ENCODE peak calls at places on chromosome 9, in four cellular contexts. One of them, this sample, is unnamed.

GRCh38 chr9:93861736-93862358 is 93.3 kb downstream of the BARX1 start:
- DNase-seq in HT1080: no peak
- DNase-seq in astrocyte of the spinal cord: no peak
- DNase-seq in C1 segment of cervical spinal cord: no peak
- DNase-seq in this sample: no peak

GRCh38 chr9:79800578-79800977 is 228.8 kb downstream of the TLE4 start:
- DNase-seq in HT1080: no peak
- DNase-seq in astrocyte of the spinal cord: peak; percentile 23
- DNase-seq in C1 segment of cervical spinal cord: no peak
- DNase-seq in this sample: no peak

GRCh38 chr9:73141282-73141681 is 10.4 kb upstream of the ANXA1 start:
- DNase-seq in HT1080: no peak
- DNase-seq in astrocyte of the spinal cord: no peak
- DNase-seq in C1 segment of cervical spinal cord: no peak
- DNase-seq in this sample: no peak

GRCh38 chr9:1049641-1050040 is 516 bp upstream of the DMRT2 start:
- DNase-seq in HT1080: no peak
- DNase-seq in astrocyte of the spinal cord: no peak
- DNase-seq in C1 segment of cervical spinal cord: no peak
- DNase-seq in this sample: no peak

GRCh38 chr9:2477755-2478154 is 143.8 kb upstream of the VLDLR start:
- DNase-seq in HT1080: peak; percentile 5
- DNase-seq in astrocyte of the spinal cord: peak; percentile 53
- DNase-seq in C1 segment of cervical spinal cord: no peak
- DNase-seq in this sample: no peak

GRCh38 chr9:2066312-2067273 is 51.4 kb downstream of the SMARCA2 start:
- DNase-seq in HT1080: no peak
- DNase-seq in astrocyte of the spinal cord: peak; percentile 51
- DNase-seq in C1 segment of cervical spinal cord: no peak
- DNase-seq in this sample: peak; percentile 40

GRCh38 chr9:2242778-2243395 is 227.7 kb downstream of the SMARCA2 start:
- DNase-seq in HT1080: no peak
- DNase-seq in astrocyte of the spinal cord: peak; percentile 15
- DNase-seq in C1 segment of cervical spinal cord: no peak
- DNase-seq in this sample: no peak

GRCh38 chr9:129523953-129524847 is 96.7 kb downstream of the C9orf50 start:
- DNase-seq in HT1080: no peak
- DNase-seq in astrocyte of the spinal cord: no peak
- DNase-seq in C1 segment of cervical spinal cord: no peak
- DNase-seq in this sample: no peak

GRCh38 chr9:106716820-106717219 is 146.1 kb upstream of the ZNF462 start:
- DNase-seq in HT1080: no peak
- DNase-seq in astrocyte of the spinal cord: no peak
- DNase-seq in C1 segment of cervical spinal cord: no peak
- DNase-seq in this sample: no peak

GRCh38 chr9:137247135-137247915 is 3.8 kb upstream of the STPG3 start:
- DNase-seq in HT1080: no peak
- DNase-seq in astrocyte of the spinal cord: no peak
- DNase-seq in C1 segment of cervical spinal cord: no peak
- DNase-seq in this sample: no peak

GRCh38 chr9:134896834-134897583 is 16.4 kb downstream of the FCN2 start:
- DNase-seq in HT1080: no peak
- DNase-seq in astrocyte of the spinal cord: no peak
- DNase-seq in C1 segment of cervical spinal cord: no peak
- DNase-seq in this sample: no peak

GRCh38 chr9:16726718-16727451 is 143.6 kb downstream of the BNC2 start:
- DNase-seq in HT1080: peak; percentile 80
- DNase-seq in astrocyte of the spinal cord: peak; percentile 90
- DNase-seq in C1 segment of cervical spinal cord: peak; percentile 60
- DNase-seq in this sample: peak; percentile 56

GRCh38 chr9:95044731-95045508 is 272.6 kb downstream of the FANCC start:
- DNase-seq in HT1080: no peak
- DNase-seq in astrocyte of the spinal cord: no peak
- DNase-seq in C1 segment of cervical spinal cord: no peak
- DNase-seq in this sample: no peak

GRCh38 chr9:1454211-1454979 is 404.2 kb downstream of the DMRT2 start:
- DNase-seq in HT1080: no peak
- DNase-seq in astrocyte of the spinal cord: no peak
- DNase-seq in C1 segment of cervical spinal cord: peak; percentile 8
- DNase-seq in this sample: no peak

GRCh38 chr9:81690251-81690851 is 1.0 kb upstream of the TLE1 start:
- DNase-seq in HT1080: no peak
- DNase-seq in astrocyte of the spinal cord: no peak
- DNase-seq in C1 segment of cervical spinal cord: peak; percentile 23
- DNase-seq in this sample: no peak

GRCh38 chr9:137788561-137789294 is 88.9 kb upstream of the CACNA1B start:
- DNase-seq in HT1080: no peak
- DNase-seq in astrocyte of the spinal cord: no peak
- DNase-seq in C1 segment of cervical spinal cord: no peak
- DNase-seq in this sample: no peak

GRCh38 chr9:1490341-1491115 is 440.4 kb downstream of the DMRT2 start:
- DNase-seq in HT1080: peak; percentile 23
- DNase-seq in astrocyte of the spinal cord: no peak
- DNase-seq in C1 segment of cervical spinal cord: no peak
- DNase-seq in this sample: no peak

GRCh38 chr9:36961568-36962360 is 72.3 kb downstream of the PAX5 start:
- DNase-seq in HT1080: no peak
- DNase-seq in astrocyte of the spinal cord: no peak
- DNase-seq in C1 segment of cervical spinal cord: no peak
- DNase-seq in this sample: no peak

GRCh38 chr9:85617271-85617670 is 124.5 kb downstream of the AGTPBP1 start:
- DNase-seq in HT1080: no peak
- DNase-seq in astrocyte of the spinal cord: no peak
- DNase-seq in C1 segment of cervical spinal cord: no peak
- DNase-seq in this sample: no peak

GRCh38 chr9:33794560-33794959 is 801 bp upstream of the PRSS3 start:
- DNase-seq in HT1080: no peak
- DNase-seq in astrocyte of the spinal cord: no peak
- DNase-seq in C1 segment of cervical spinal cord: no peak
- DNase-seq in this sample: no peak

GRCh38 chr9:92482336-92482735 is at the start of gene ASPN:
- DNase-seq in HT1080: no peak
- DNase-seq in astrocyte of the spinal cord: peak; percentile 58
- DNase-seq in C1 segment of cervical spinal cord: no peak
- DNase-seq in this sample: no peak

GRCh38 chr9:93345630-93346239 is 105.8 kb upstream of the FAM120A start:
- DNase-seq in HT1080: no peak
- DNase-seq in astrocyte of the spinal cord: no peak
- DNase-seq in C1 segment of cervical spinal cord: no peak
- DNase-seq in this sample: no peak

GRCh38 chr9:94588681-94589080 is 4.9 kb downstream of the FBP2 start:
- DNase-seq in HT1080: no peak
- DNase-seq in astrocyte of the spinal cord: no peak
- DNase-seq in C1 segment of cervical spinal cord: no peak
- DNase-seq in this sample: no peak

GRCh38 chr9:115118471-115119156 is 657 bp upstream of the TNC start:
- DNase-seq in HT1080: peak; percentile 92
- DNase-seq in astrocyte of the spinal cord: peak; percentile 95
- DNase-seq in C1 segment of cervical spinal cord: peak; percentile 61
- DNase-seq in this sample: peak; percentile 96

GRCh38 chr9:33818832-33819500 is 2.0 kb downstream of the UBE2R2 start:
- DNase-seq in HT1080: no peak
- DNase-seq in astrocyte of the spinal cord: peak; percentile 42
- DNase-seq in C1 segment of cervical spinal cord: no peak
- DNase-seq in this sample: no peak

GRCh38 chr9:128102861-128103588 is 24.5 kb downstream of the PTGES2 start:
- DNase-seq in HT1080: no peak
- DNase-seq in astrocyte of the spinal cord: no peak
- DNase-seq in C1 segment of cervical spinal cord: no peak
- DNase-seq in this sample: no peak

GRCh38 chr9:90142580-90142979 is 500.0 kb downstream of the DIRAS2 start:
- DNase-seq in HT1080: peak; percentile 7
- DNase-seq in astrocyte of the spinal cord: peak; percentile 34
- DNase-seq in C1 segment of cervical spinal cord: no peak
- DNase-seq in this sample: peak; percentile 37

GRCh38 chr9:124666642-124667041 is 104.5 kb downstream of the NR6A1 start:
- DNase-seq in HT1080: no peak
- DNase-seq in astrocyte of the spinal cord: no peak
- DNase-seq in C1 segment of cervical spinal cord: no peak
- DNase-seq in this sample: no peak

This sample was measured in A172.